ENCODE peak calls at places on chromosomes 3 and 15, in ten cellular contexts. U, I, P, T, W, R, D, Z, M and Y are unnamed samples. For H3K36me3, the result is how much of the 10 kb centered on the place peaks cover.

GRCh38 chr15:66746231-66746605 is 44.2 kb downstream of the SMAD6 start:
- DNase-seq in U (no peak), T (no peak), Z (no peak), M (no peak), W (no peak), P (no peak), D (no peak), R (no peak), I (no peak), Y (no peak)

GRCh38 chr3:101039285-101039684 is 46.1 kb upstream of the ABI3BP start:
- DNase-seq in I (no peak), P (no peak), M (no peak), D (no peak), T (no peak), W (no peak), Z (no peak), R (no peak), U (no peak), Y (peak)

GRCh38 chr3:14676881-14677280 is 1.9 kb downstream of the C3orf20 start:
- DNase-seq in I (no peak), U (no peak), W (no peak), M (no peak), T (no peak), R (no peak), Z (no peak), P (no peak), D (no peak), Y (no peak)

GRCh38 chr3:46070458-46071136 is 43.3 kb upstream of the XCR1 start:
- DNase-seq in U (no peak), Z (no peak), I (no peak), P (no peak), D (no peak), T (no peak), M (no peak), R (no peak), W (no peak), Y (no peak)

GRCh38 chr3:6861989-6862879 is 1.3 kb downstream of the GRM7 start:
- DNase-seq in I (no peak), P (no peak), Z (no peak), W (peak), R (no peak), M (no peak), U (no peak), D (no peak), T (no peak), Y (no peak)

GRCh38 chr15:28125673-28126651 is 26.8 kb upstream of the OCA2 start:
- DNase-seq in W (peak), Z (no peak), M (no peak), P (no peak), T (no peak), R (no peak), D (peak), I (peak), U (no peak), Y (no peak)

GRCh38 chr3:13579089-13579488 is 30.2 kb downstream of the FBLN2 start:
- DNase-seq in M (no peak), P (no peak), Z (no peak), I (peak), D (peak), R (no peak), T (no peak), U (no peak), W (no peak), Y (no peak)

GRCh38 chr3:40877651-40878463 is 321.4 kb upstream of the CTNNB1 start:
- DNase-seq in I (peak), T (peak), Z (peak), D (peak), R (peak), M (peak), U (peak), P (peak), W (peak), Y (peak)

GRCh38 chr3:121757087-121757811 is 7.7 kb upstream of the GOLGB1 start:
- DNase-seq in R (no peak), D (no peak), M (no peak), I (no peak), T (no peak), W (no peak), Z (no peak), U (peak), P (no peak), Y (no peak)

GRCh38 chr3:192802957-192803899 is 75.9 kb upstream of the FGF12 start:
- DNase-seq in I (peak), Z (no peak), U (no peak), D (peak), M (no peak), W (peak), P (no peak), R (no peak), T (no peak), Y (no peak)

GRCh38 chr3:187025656-187026320 is 95.5 kb downstream of the ST6GAL1 start:
- DNase-seq in M (no peak), I (no peak), U (no peak), R (no peak), D (no peak), P (no peak), Z (no peak), W (no peak), T (no peak), Y (no peak)

GRCh38 chr15:90592144-90592887 is 62.6 kb downstream of the CRTC3 start:
- DNase-seq in P (no peak), I (peak), U (no peak), R (no peak), M (no peak), W (no peak), D (peak), Z (no peak), T (no peak), Y (no peak)

GRCh38 chr3:177733233-177733632 is 536.0 kb upstream of the TBL1XR1 start:
- DNase-seq in W (no peak), M (no peak), U (no peak), I (no peak), T (no peak), R (no peak), Z (no peak), P (no peak), D (no peak), Y (no peak)

GRCh38 chr3:67361323-67361722 is 293.1 kb downstream of the SUCLG2 start:
- DNase-seq in U (no peak), D (no peak), W (no peak), P (no peak), Z (no peak), I (no peak), M (no peak), T (no peak), R (no peak), Y (no peak)

GRCh38 chr15:25863968-25864580 is 947 bp upstream of the ATP10A start:
- DNase-seq in Z (no peak), R (no peak), W (no peak), U (no peak), I (no peak), M (no peak), D (no peak), T (no peak), P (no peak), Y (no peak)

GRCh38 chr15:89171136-89172072 is 50.0 kb downstream of the RLBP1 start:
- DNase-seq in M (peak), W (peak), Z (no peak), R (peak), I (peak), P (no peak), U (peak), T (no peak), D (peak), Y (peak)

GRCh38 chr15:56798639-56799038 is 65.3 kb upstream of the ZNF280D start:
- DNase-seq in Z (no peak), I (peak), W (no peak), M (no peak), T (no peak), D (no peak), P (no peak), U (no peak), R (no peak), Y (no peak)

GRCh38 chr15:46956456-46956855 is 760.8 kb upstream of the SEMA6D start:
- DNase-seq in P (no peak), R (no peak), M (no peak), Z (no peak), I (no peak), W (no peak), U (no peak), D (no peak), T (no peak), Y (no peak)

GRCh38 chr15:65171428-65171827 is 13.7 kb downstream of the CLPX start:
- DNase-seq in Z (no peak), R (no peak), M (no peak), U (no peak), P (no peak), T (no peak), D (no peak), W (no peak), I (peak), Y (no peak)

GRCh38 chr15:65172531-65172930 is 12.6 kb downstream of the CLPX start:
- DNase-seq in D (no peak), I (no peak), T (no peak), U (no peak), M (no peak), W (no peak), Z (no peak), R (no peak), P (no peak), Y (no peak)

GRCh38 chr15:65175511-65175910 is 9.6 kb downstream of the CLPX start:
- DNase-seq in D (no peak), W (no peak), M (no peak), R (no peak), Z (no peak), I (no peak), P (no peak), U (no peak), T (no peak), Y (no peak)

GRCh38 chr15:65177901-65178300 is 7.2 kb downstream of the CLPX start:
- DNase-seq in R (no peak), D (no peak), Z (no peak), I (peak), M (no peak), P (no peak), T (no peak), U (no peak), W (no peak), Y (no peak)

GRCh38 chr15:65174491-65174890 is 10.7 kb downstream of the CLPX start:
- DNase-seq in U (no peak), I (no peak), Z (no peak), P (no peak), R (no peak), T (no peak), M (no peak), W (no peak), D (no peak), Y (no peak)
- H3K36me3 ChIP-seq in U (under half), I (under half), Z (under half), P (half or more), R (half or more), T (half or more), M (half or more), W (under half), D (under half), Y (half or more)

DNA sequence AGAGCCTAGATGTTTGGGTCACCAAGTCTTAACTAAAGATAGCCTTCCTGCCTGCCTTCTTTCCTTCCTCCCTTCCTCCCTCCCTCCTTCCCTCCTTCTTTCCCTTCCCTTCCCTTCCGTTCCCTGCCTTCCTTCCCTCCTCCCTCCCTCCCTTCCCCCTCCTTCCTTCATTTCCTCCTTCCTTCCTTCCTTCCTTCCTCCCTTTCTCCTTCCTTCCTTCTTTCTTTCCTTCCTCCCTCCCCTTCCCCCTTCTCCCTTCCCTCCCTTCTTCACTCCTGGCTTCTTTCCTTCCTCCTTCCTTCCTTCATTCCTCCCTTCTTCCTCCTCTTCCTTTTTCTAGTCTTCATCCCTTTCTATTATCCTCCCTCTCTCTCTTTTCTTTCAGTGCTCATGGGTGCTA is 2.0 kb downstream of the DNAJB8 start:
- DNase-seq in P (no peak), M (no peak), R (no peak), I (no peak), U (no peak), W (no peak), D (no peak), T (no peak), Z (no peak), Y (no peak)
- TF ChIP-seq CTCF in P (no peak), M (no peak), R (no peak), I (no peak), U (no peak), W (no peak), D (no peak), T (no peak), Z (no peak), Y (no peak)

DNA sequence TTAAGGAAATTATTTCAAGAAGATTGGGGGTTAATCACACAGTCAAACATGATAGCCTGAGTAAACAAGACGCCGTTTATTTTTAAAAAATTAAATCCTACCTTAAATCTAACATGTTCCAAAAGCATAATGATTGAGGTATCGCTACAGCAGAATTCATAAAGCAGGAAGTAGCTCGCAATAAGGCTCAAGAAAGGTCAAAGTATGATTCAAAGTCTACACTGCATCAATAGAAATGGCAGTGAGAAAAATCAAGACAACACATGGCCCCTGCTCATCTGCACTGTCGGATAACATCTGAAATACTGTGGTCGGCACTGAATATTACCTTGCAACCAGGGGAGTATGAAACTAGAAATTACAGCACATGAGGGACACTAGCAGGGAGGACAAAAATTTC is 93.2 kb downstream of the SMARCC1 start:
- DNase-seq in Z (no peak), R (no peak), P (no peak), I (no peak), U (no peak), T (no peak), W (no peak), M (no peak), D (no peak), Y (no peak)
- H3K36me3 ChIP-seq in Z (under half), R (half or more), P (under half), I (under half), U (under half), T (half or more), W (under half), M (under half), D (under half), Y (under half)

GRCh38 chr3:118501152-118501551 is 533.5 kb downstream of the IGSF11 start:
- DNase-seq in T (peak), R (peak), U (peak), Z (no peak), P (no peak), W (peak), I (peak), M (peak), D (peak), Y (peak)
- TF ChIP-seq CTCF in T (no peak), R (no peak), U (no peak), Z (no peak), P (no peak), W (peak), I (peak), M (no peak), D (no peak), Y (no peak)

GRCh38 chr15:88066758-88067157 is 189.8 kb downstream of the NTRK3 start:
- DNase-seq in R (no peak), I (no peak), Z (no peak), W (no peak), T (no peak), D (no peak), P (no peak), U (no peak), M (no peak), Y (no peak)

GRCh38 chr15:88073386-88073681 is 183.2 kb downstream of the NTRK3 start:
- DNase-seq in R (no peak), P (no peak), D (no peak), W (peak), I (no peak), M (no peak), T (no peak), Z (no peak), U (no peak), Y (no peak)

GRCh38 chr15:88071141-88071540 is 185.4 kb downstream of the NTRK3 start:
- DNase-seq in Z (no peak), P (no peak), I (no peak), R (no peak), M (no peak), W (no peak), D (no peak), T (no peak), U (no peak), Y (no peak)

GRCh38 chr15:88072598-88073385 is 183.7 kb downstream of the NTRK3 start:
- DNase-seq in P (no peak), U (no peak), R (no peak), W (no peak), Z (no peak), D (no peak), M (no peak), T (no peak), I (no peak), Y (no peak)

DNA sequence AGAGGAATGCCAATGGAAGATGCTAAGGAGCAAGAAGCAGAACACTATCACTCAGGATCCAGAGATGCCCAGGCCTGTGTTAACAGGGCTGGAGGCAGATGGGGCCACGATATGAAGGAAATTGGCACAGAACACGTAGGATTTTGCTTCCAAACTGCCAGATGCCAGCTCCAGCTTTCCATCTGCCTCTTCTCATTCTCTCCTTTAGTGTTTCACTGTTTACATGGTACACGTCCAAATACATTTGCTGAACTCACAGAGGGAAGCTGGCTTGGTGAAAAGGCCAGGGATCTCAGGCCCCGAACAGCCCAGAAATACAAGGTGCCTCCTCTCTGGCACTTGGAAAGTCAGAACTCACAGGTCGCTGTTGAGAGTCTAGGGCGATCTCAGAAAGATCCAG is 187.0 kb downstream of the NTRK3 start:
- DNase-seq in M (no peak), I (no peak), W (no peak), Z (no peak), D (no peak), T (no peak), P (no peak), R (no peak), U (no peak), Y (no peak)
- H3K36me3 ChIP-seq in M (under half), I (under half), W (under half), Z (under half), D (under half), T (under half), P (under half), R (under half), U (under half), Y (under half)

DNA sequence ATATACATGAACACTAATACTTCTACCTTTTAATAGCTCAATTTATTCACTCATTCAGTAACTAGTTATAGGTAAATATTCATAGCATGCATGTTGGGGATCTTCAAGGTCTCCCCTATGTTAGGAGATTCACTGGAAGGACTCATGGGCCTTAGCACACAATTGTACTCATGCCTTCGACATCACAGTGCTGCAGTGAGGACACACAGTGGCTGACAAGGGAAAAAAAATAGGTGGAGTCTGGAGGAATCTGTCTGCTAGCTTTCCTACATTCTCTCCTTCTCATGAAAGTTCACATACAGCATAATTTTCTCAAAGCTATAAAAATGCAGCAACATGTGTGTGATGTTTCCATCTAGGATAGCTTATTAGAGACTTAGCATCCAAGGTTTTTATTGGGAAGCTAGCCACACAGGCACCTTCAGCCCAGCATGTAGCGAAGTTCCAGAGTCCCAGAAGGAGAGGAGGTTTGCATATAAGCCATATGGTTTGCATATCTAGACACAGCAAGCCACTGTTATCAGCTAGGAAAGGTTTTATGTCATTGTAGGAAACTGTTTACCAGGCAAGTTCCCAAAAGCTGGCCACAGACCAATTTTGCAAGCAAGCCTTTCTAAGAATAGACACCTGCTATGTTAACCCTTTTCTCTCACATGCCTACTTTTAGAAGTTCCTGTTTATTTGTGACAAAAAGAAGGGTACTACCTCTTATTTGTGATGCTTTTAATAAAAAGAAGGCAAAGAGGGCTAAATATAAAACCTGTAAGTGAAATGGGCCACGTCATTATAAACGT is 46.4 kb downstream of the MORC1 start:
- DNase-seq in W (peak), I (no peak), U (no peak), P (no peak), D (no peak), M (peak), T (no peak), Z (no peak), R (no peak), Y (no peak)
- TF ChIP-seq CTCF in W (peak), I (no peak), U (no peak), P (no peak), D (no peak), M (no peak), T (no peak), Z (no peak), R (no peak), Y (no peak)

GRCh38 chr3:38129058-38129457 is 7.9 kb downstream of the ACAA1 start:
- DNase-seq in M (peak), I (no peak), Z (no peak), W (no peak), P (peak), T (no peak), R (no peak), D (no peak), U (no peak), Y (no peak)
- H3K36me3 ChIP-seq in M (half or more), I (under half), Z (half or more), W (under half), P (half or more), T (half or more), R (half or more), D (under half), U (under half), Y (half or more)